ENCODE peak calls at places on chromosomes 12 and 14, in four cellular contexts. W, C, P and O are unnamed samples.

GRCh38 chr14:93543766-93544165 is 113.0 kb downstream of the UNC79 start:
- DNase-seq in W (peak), C (peak), P (peak), O (no peak)

GRCh38 chr12:65699251-65699650 is 125.0 kb upstream of the HMGA2 start:
- DNase-seq in P (peak), W (no peak), C (peak), O (peak)

GRCh38 chr12:120538281-120539156 is 4.4 kb downstream of the RNF10 start:
- DNase-seq in C (peak), P (peak), W (no peak), O (peak)

GRCh38 chr12:49260165-49260564 is 4.7 kb upstream of the TUBA1C start:
- DNase-seq in C (peak), W (no peak), P (peak), O (peak)

GRCh38 chr14:51807355-51807754 is 53.1 kb upstream of the GNG2 start:
- DNase-seq in P (no peak), W (no peak), C (peak), O (peak)

GRCh38 chr12:1473418-1473817 is 121.0 kb downstream of the FBXL14 start:
- DNase-seq in W (no peak), P (peak), C (no peak), O (peak)

GRCh38 chr12:29794869-29795268 is 11.1 kb upstream of the TMTC1 start:
- DNase-seq in C (no peak), W (no peak), P (no peak), O (no peak)

GRCh38 chr12:11944321-11944720 is 126.4 kb upstream of the BCL2L14 start:
- DNase-seq in P (no peak), W (no peak), C (no peak), O (peak)

GRCh38 chr12:78698747-78699146 is 165.8 kb upstream of the SYT1 start:
- DNase-seq in W (no peak), P (peak), C (no peak), O (peak)

GRCh38 chr12:62562892-62563291 is 96.3 kb downstream of the MON2 start:
- DNase-seq in C (peak), W (no peak), P (peak), O (peak)

GRCh38 chr14:98743536-98743935 is 528.5 kb downstream of the BCL11B start:
- DNase-seq in C (no peak), W (no peak), P (no peak), O (no peak)

GRCh38 chr14:53399057-53399456 is 245.9 kb upstream of the DDHD1 start:
- DNase-seq in W (no peak), P (peak), C (peak), O (peak)

GRCh38 chr12:122891661-122892525 is 4.0 kb downstream of the VPS37B start:
- DNase-seq in C (peak), P (peak), W (no peak), O (peak)

GRCh38 chr14:61145258-61145902 is 135.8 kb downstream of the TMEM30B start:
- DNase-seq in W (no peak), C (peak), P (peak), O (peak)

GRCh38 chr12:116955382-116956021 is 44.8 kb downstream of the FBXW8 start:
- DNase-seq in P (no peak), C (no peak), W (no peak), O (no peak)

GRCh38 chr12:43692064-43692463 is 66.5 kb downstream of the PUS7L start:
- DNase-seq in C (no peak), P (peak), W (no peak), O (peak)

GRCh38 chr12:130948751-130949150 is 5.0 kb upstream of the ADGRD1 start:
- DNase-seq in W (no peak), C (no peak), P (no peak), O (no peak)

GRCh38 chr12:44484862-44485261 is 391.3 kb downstream of the NELL2 start:
- DNase-seq in W (no peak), P (no peak), C (no peak), O (no peak)

GRCh38 chr12:106094304-106094703 is 44.5 kb downstream of the NUAK1 start:
- DNase-seq in C (no peak), W (no peak), P (peak), O (no peak)

GRCh38 chr12:48015954-48016353 is 11.7 kb upstream of the COL2A1 start:
- DNase-seq in W (no peak), P (no peak), C (no peak), O (no peak)

GRCh38 chr14:67623114-67623513 is 3.4 kb downstream of the ARG2 start:
- DNase-seq in C (peak), W (no peak), P (no peak), O (peak)

GRCh38 chr12:125861299-125862281 is 796.4 kb downstream of the AACS start:
- DNase-seq in W (no peak), C (no peak), P (no peak), O (no peak)

GRCh38 chr14:28709571-28710305 is 56.8 kb upstream of the FOXG1 start:
- DNase-seq in C (no peak), W (no peak), P (no peak), O (peak)

GRCh38 chr14:31926652-31927347 is 150.3 kb upstream of the ARHGAP5 start:
- DNase-seq in C (no peak), W (no peak), P (no peak), O (no peak)

GRCh38 chr14:79404874-79405273 is 806.4 kb downstream of the DIO2 start:
- DNase-seq in W (no peak), P (no peak), C (no peak), O (no peak)

GRCh38 chr12:108696111-108696995 is 35.0 kb downstream of the CORO1C start:
- DNase-seq in W (no peak), P (peak), C (peak), O (peak)

GRCh38 chr14:33842299-33842698 is 108.6 kb downstream of the EGLN3 start:
- DNase-seq in C (no peak), P (no peak), W (peak), O (peak)

GRCh38 chr14:54593860-54594259 is 26.9 kb downstream of the SAMD4A start:
- DNase-seq in C (no peak), W (no peak), P (peak), O (no peak)

GRCh38 chr14:63435838-63436237 is 107.3 kb downstream of the PPP2R5E start:
- DNase-seq in P (peak), C (peak), W (no peak), O (peak)

GRCh38 chr12:42744539-42745156 is 155.1 kb upstream of the PRICKLE1 start:
- DNase-seq in W (no peak), C (peak), P (peak), O (peak)

GRCh38 chr12:70185301-70185700 is 57.9 kb upstream of the CNOT2 start:
- DNase-seq in P (no peak), C (no peak), W (no peak), O (no peak)

GRCh38 chr12:130916251-130916911 is 37.3 kb upstream of the ADGRD1 start:
- DNase-seq in C (peak), W (peak), P (peak), O (no peak)

GRCh38 chr12:125773033-125773432 is 707.8 kb downstream of the AACS start:
- DNase-seq in C (no peak), W (peak), P (no peak), O (no peak)

GRCh38 chr12:18882690-18883089 is 144.8 kb downstream of the CAPZA3 start:
- DNase-seq in C (no peak), W (no peak), P (no peak), O (no peak)

GRCh38 chr12:106226884-106227640 is 20.8 kb downstream of the CKAP4 start:
- DNase-seq in P (peak), W (no peak), C (peak), O (no peak)

GRCh38 chr12:116670859-116671258 is 67.0 kb downstream of the SPRING1 start:
- DNase-seq in W (no peak), C (no peak), P (no peak), O (no peak)

GRCh38 chr12:94244165-94245133 is 96.1 kb downstream of the PLXNC1 start:
- DNase-seq in W (no peak), C (no peak), P (no peak), O (no peak)